ENCODE peak calls at places on chromosomes 1 and 21, in four cellular contexts. One of them, this sample, is unnamed.

GRCh38 chr1:205703072-205703471 is 22.8 kb upstream of the SLC45A3 start:
- DNase-seq in neuronal stem cell: no peak
- DNase-seq in H1: no peak
- DNase-seq in fibroblast of lung: no peak
- DNase-seq in this sample: no peak

GRCh38 chr1:19605884-19606442 is 38.1 kb upstream of the NBL1 start:
- DNase-seq in neuronal stem cell: no peak
- DNase-seq in H1: no peak
- DNase-seq in fibroblast of lung: no peak
- DNase-seq in this sample: no peak

GRCh38 chr1:94527447-94528031 is 14.0 kb downstream of the F3 start:
- DNase-seq in neuronal stem cell: no peak
- DNase-seq in H1: no peak
- DNase-seq in fibroblast of lung: peak; percentile 68
- DNase-seq in this sample: peak; percentile 89

GRCh38 chr1:159177273-159177907 is 6.0 kb downstream of the CADM3 start:
- DNase-seq in neuronal stem cell: peak; percentile 89
- DNase-seq in H1: peak; percentile 74
- DNase-seq in fibroblast of lung: peak; percentile 64
- DNase-seq in this sample: peak; percentile 72

GRCh38 chr1:115160728-115161127 is 71.4 kb upstream of the TSPAN2 start:
- DNase-seq in neuronal stem cell: no peak
- DNase-seq in H1: no peak
- DNase-seq in fibroblast of lung: peak; percentile 68
- DNase-seq in this sample: peak; percentile 34

GRCh38 chr1:66374561-66375111 is 159.3 kb upstream of the SGIP1 start:
- DNase-seq in neuronal stem cell: no peak
- DNase-seq in H1: no peak
- DNase-seq in fibroblast of lung: peak; percentile 95
- DNase-seq in this sample: peak; percentile 90

GRCh38 chr1:159913451-159914192 is 11.7 kb downstream of the TAGLN2 start:
- DNase-seq in neuronal stem cell: no peak
- DNase-seq in H1: no peak
- DNase-seq in fibroblast of lung: no peak
- DNase-seq in this sample: peak; percentile 58

GRCh38 chr1:229224308-229224707 is 46.6 kb upstream of the RAB4A start:
- DNase-seq in neuronal stem cell: no peak
- DNase-seq in H1: peak; percentile 14
- DNase-seq in fibroblast of lung: peak; percentile 55
- DNase-seq in this sample: peak; percentile 44

GRCh38 chr1:40951943-40952743 is 27.4 kb upstream of the CTPS1 start:
- DNase-seq in neuronal stem cell: peak; percentile 65
- DNase-seq in H1: peak; percentile 93
- DNase-seq in fibroblast of lung: no peak
- DNase-seq in this sample: peak; percentile 58

GRCh38 chr1:117060441-117061317 is 553 bp downstream of the TTF2 start:
- DNase-seq in neuronal stem cell: no peak
- DNase-seq in H1: no peak
- DNase-seq in fibroblast of lung: peak; percentile 60
- DNase-seq in this sample: peak; percentile 78

GRCh38 chr1:4652631-4653327 is 1.6 kb upstream of the AJAP1 start:
- DNase-seq in neuronal stem cell: peak; percentile 62
- DNase-seq in H1: peak; percentile 91
- DNase-seq in fibroblast of lung: no peak
- DNase-seq in this sample: peak; percentile 4

GRCh38 chr1:203440780-203441179 is 34.8 kb upstream of the PRELP start:
- DNase-seq in neuronal stem cell: no peak
- DNase-seq in H1: no peak
- DNase-seq in fibroblast of lung: peak; percentile 74
- DNase-seq in this sample: peak; percentile 30

GRCh38 chr1:25021586-25022215 is 91.6 kb upstream of the RUNX3 start:
- DNase-seq in neuronal stem cell: no peak
- DNase-seq in H1: no peak
- DNase-seq in fibroblast of lung: no peak
- DNase-seq in this sample: no peak

GRCh38 chr21:15121097-15121654 is 56.4 kb upstream of the NRIP1 start:
- DNase-seq in neuronal stem cell: no peak
- DNase-seq in H1: no peak
- DNase-seq in fibroblast of lung: no peak
- DNase-seq in this sample: no peak

GRCh38 chr1:54624466-54625464 is 1.4 kb upstream of the FAM151A start:
- DNase-seq in neuronal stem cell: no peak
- DNase-seq in H1: no peak
- DNase-seq in fibroblast of lung: no peak
- DNase-seq in this sample: no peak

GRCh38 chr1:155130272-155131006 is 2.8 kb downstream of the EFNA1 start:
- DNase-seq in neuronal stem cell: no peak
- DNase-seq in H1: no peak
- DNase-seq in fibroblast of lung: no peak
- DNase-seq in this sample: no peak

GRCh38 chr1:4633346-4633745 is 21.1 kb upstream of the AJAP1 start:
- DNase-seq in neuronal stem cell: no peak
- DNase-seq in H1: no peak
- DNase-seq in fibroblast of lung: no peak
- DNase-seq in this sample: no peak

GRCh38 chr1:71565267-71565666 is 484.4 kb upstream of the ZRANB2 start:
- DNase-seq in neuronal stem cell: no peak
- DNase-seq in H1: no peak
- DNase-seq in fibroblast of lung: peak; percentile 42
- DNase-seq in this sample: peak; percentile 76

GRCh38 chr21:32174819-32175218 is 104.0 kb downstream of the MIS18A start:
- DNase-seq in neuronal stem cell: no peak
- DNase-seq in H1: no peak
- DNase-seq in fibroblast of lung: no peak
- DNase-seq in this sample: no peak

GRCh38 chr1:204301171-204301957 is 58.4 kb downstream of the PLEKHA6 start:
- DNase-seq in neuronal stem cell: no peak
- DNase-seq in H1: no peak
- DNase-seq in fibroblast of lung: no peak
- DNase-seq in this sample: peak; percentile 83

GRCh38 chr1:64486193-64486592 is 16.3 kb downstream of the CACHD1 start:
- DNase-seq in neuronal stem cell: no peak
- DNase-seq in H1: no peak
- DNase-seq in fibroblast of lung: no peak
- DNase-seq in this sample: no peak

GRCh38 chr1:183070234-183070922 is 47.2 kb downstream of the LAMC1 start:
- DNase-seq in neuronal stem cell: no peak
- DNase-seq in H1: no peak
- DNase-seq in fibroblast of lung: no peak
- DNase-seq in this sample: no peak
- H3K9ac ChIP-seq in neuronal stem cell: no peak overlapping the region
- H3K9ac ChIP-seq in H1: no peak overlapping the region
- H3K9ac ChIP-seq in fibroblast of lung: no peak overlapping the region
- H3K9ac ChIP-seq in this sample: no peak overlapping the region

GRCh38 chr1:43472087-43472462 is 18.3 kb upstream of the HYI start:
- DNase-seq in neuronal stem cell: no peak
- DNase-seq in H1: no peak
- DNase-seq in fibroblast of lung: no peak
- DNase-seq in this sample: no peak
- H2AFZ ChIP-seq in neuronal stem cell: no peak overlapping the region
- H2AFZ ChIP-seq in H1: no peak overlapping the region
- H2AFZ ChIP-seq in fibroblast of lung: peak overlapping the region; percentile 9
- H2AFZ ChIP-seq in this sample: peak overlapping the region; percentile 58

GRCh38 chr1:11116318-11116717 is 16.6 kb upstream of the EXOSC10 start:
- DNase-seq in neuronal stem cell: no peak
- DNase-seq in H1: no peak
- DNase-seq in fibroblast of lung: no peak
- DNase-seq in this sample: no peak

GRCh38 chr1:11109361-11109760 is 9.7 kb upstream of the EXOSC10 start:
- DNase-seq in neuronal stem cell: no peak
- DNase-seq in H1: no peak
- DNase-seq in fibroblast of lung: no peak
- DNase-seq in this sample: no peak

GRCh38 chr1:11114966-11115365 is 15.3 kb upstream of the EXOSC10 start:
- DNase-seq in neuronal stem cell: no peak
- DNase-seq in H1: no peak
- DNase-seq in fibroblast of lung: no peak
- DNase-seq in this sample: no peak
- H3K9ac ChIP-seq in neuronal stem cell: no peak overlapping the region
- H3K9ac ChIP-seq in H1: no peak overlapping the region
- H3K9ac ChIP-seq in fibroblast of lung: no peak overlapping the region
- H3K9ac ChIP-seq in this sample: no peak overlapping the region

GRCh38 chr1:58816747-58817221 is 32.9 kb upstream of the JUN start:
- DNase-seq in neuronal stem cell: no peak
- DNase-seq in H1: no peak
- DNase-seq in fibroblast of lung: peak; percentile 36
- DNase-seq in this sample: no peak
- H2AFZ ChIP-seq in neuronal stem cell: peak overlapping the region; percentile 98
- H2AFZ ChIP-seq in H1: peak overlapping the region; percentile 19
- H2AFZ ChIP-seq in fibroblast of lung: peak overlapping the region; percentile 70
- H2AFZ ChIP-seq in this sample: peak overlapping the region; percentile 81